ENCODE peak calls at places on chromosomes 2 and 18, in seven cellular contexts. O, G, K, V, E, U and J are unnamed samples.

GRCh38 chr2:65199891-65200290 is 27.7 kb upstream of the ACTR2 start:
- DNase-seq in O (no peak), U (no peak), K (peak; percentile 83), V (no peak), G (no peak), E (peak; percentile 36), J (no peak)

GRCh38 chr18:25457636-25458035 is 105.7 kb upstream of the ZNF521 start:
- DNase-seq in K (peak; percentile 48), E (peak; percentile 32), V (no peak), U (no peak), O (no peak), G (no peak), J (no peak)

GRCh38 chr2:120224735-120225548 is 1.7 kb upstream of the TMEM185B start:
- DNase-seq in U (no peak), O (no peak), V (no peak), G (no peak), E (no peak), K (no peak), J (no peak)

GRCh38 chr2:68043719-68044498 is 18.9 kb downstream of the C1D start:
- DNase-seq in G (no peak), E (peak; percentile 82), O (peak; percentile 77), V (no peak), U (no peak), K (peak; percentile 91), J (peak; percentile 19)

GRCh38 chr18:62979172-62979571 is 263.8 kb downstream of the PHLPP1 start:
- DNase-seq in G (no peak), K (peak; percentile 85), E (peak; percentile 85), V (no peak), O (peak; percentile 14), U (no peak), J (peak; percentile 42)

GRCh38 chr18:35324926-35325655 is 19.1 kb downstream of the ZNF24 start:
- DNase-seq in U (no peak), V (no peak), E (no peak), O (no peak), G (no peak), K (peak; percentile 83), J (no peak)

GRCh38 chr2:230974096-230974913 is 21.6 kb upstream of the SPATA3 start:
- DNase-seq in U (no peak), V (peak; percentile 84), K (peak; percentile 75), E (peak; percentile 62), O (peak; percentile 32), G (no peak), J (no peak)

GRCh38 chr2:216446343-216446742 is 34.1 kb downstream of the SMARCAL1 start:
- DNase-seq in E (no peak), V (no peak), O (no peak), G (no peak), K (no peak), U (no peak), J (no peak)

GRCh38 chr18:72086421-72086820 is 457.7 kb downstream of the CBLN2 start:
- DNase-seq in V (no peak), O (peak; percentile 0), G (peak; percentile 5), K (no peak), E (no peak), U (peak; percentile 36), J (peak; percentile 14)

GRCh38 chr18:79962835-79963657 is 1.4 kb upstream of the HSBP1L1 start:
- DNase-seq in K (no peak), O (no peak), G (no peak), V (peak; percentile 78), E (no peak), U (no peak), J (no peak)

GRCh38 chr18:37385846-37386435 is 179.7 kb downstream of the CELF4 start:
- DNase-seq in U (peak; percentile 60), G (peak; percentile 53), K (peak; percentile 37), O (peak; percentile 20), E (peak; percentile 35), V (peak; percentile 53), J (peak; percentile 60)

GRCh38 chr2:48001498-48001897 is 95.2 kb upstream of the FBXO11 start:
- DNase-seq in O (no peak), U (no peak), E (no peak), K (no peak), V (no peak), G (no peak), J (no peak)

GRCh38 chr2:101076581-101076980 is 74.5 kb downstream of the RPL31 start:
- DNase-seq in O (no peak), G (no peak), K (no peak), U (no peak), E (no peak), V (no peak), J (peak; percentile 48)

GRCh38 chr2:230042195-230042594 is 26.5 kb downstream of the SLC16A14 start:
- DNase-seq in V (no peak), U (no peak), G (no peak), K (peak; percentile 3), O (no peak), E (no peak), J (peak; percentile 44)